ENCODE peak calls at places on chromosomes 16 and 17, in nine cellular contexts. Q is heart right ventricle; X is fibroblast of lung; R is CD4-positive, CD25-positive, alpha-beta regulatory T cell; B is MM.1S; U is GM23248; J is breast epithelium; O is left lung; L is endodermal cell. Z is an unnamed sample.

GRCh38 chr16:56866955-56867830 is 2.2 kb downstream of the SLC12A3 start:
- DNase-seq in Q (peak; percentile 40), X (peak; percentile 50), R (peak; percentile 19), B (peak; percentile 65), U (peak; percentile 80), J (no peak), O (no peak), L (peak; percentile 71), Z (no peak)

GRCh38 chr16:79265701-79266100 is 334.8 kb downstream of the MAF start:
- DNase-seq in Q (no peak), X (no peak), R (no peak), B (no peak), U (no peak), J (no peak), O (no peak), L (no peak), Z (no peak)

GRCh38 chr17:51044964-51045363 is 75.7 kb downstream of the SPAG9 start:
- DNase-seq in Q (no peak), X (peak; percentile 30), R (no peak), B (no peak), U (no peak), J (no peak), O (no peak), L (peak; percentile 62), Z (no peak)

GRCh38 chr16:9308300-9309209 is 217.1 kb downstream of the HAPSTR1 start:
- DNase-seq in Q (no peak), X (no peak), R (no peak), B (no peak), U (no peak), J (no peak), O (no peak), L (no peak), Z (no peak)

GRCh38 chr17:3669548-3669947 is 936 bp downstream of the EMC6 start:
- DNase-seq in Q (no peak), X (no peak), R (no peak), B (peak; percentile 6), U (peak; percentile 20), J (no peak), O (no peak), L (no peak), Z (no peak)

GRCh38 chr17:16061631-16062030 is 62.0 kb downstream of the TTC19 start:
- DNase-seq in Q (no peak), X (no peak), R (no peak), B (no peak), U (no peak), J (no peak), O (no peak), L (no peak), Z (no peak)

GRCh38 chr16:55703003-55704001 is 47.5 kb downstream of the SLC6A2 start:
- DNase-seq in Q (peak; percentile 46), X (peak; percentile 44), R (no peak), B (peak; percentile 64), U (peak; percentile 78), J (no peak), O (no peak), L (peak; percentile 51), Z (no peak)

GRCh38 chr17:78390241-78391050 is 12.0 kb downstream of the PGS1 start:
- DNase-seq in Q (peak; percentile 38), X (peak; percentile 99), R (no peak), B (no peak), U (peak; percentile 97), J (no peak), O (peak; percentile 16), L (peak; percentile 90), Z (no peak)

GRCh38 chr17:71885662-71886061 is 235.2 kb upstream of the SOX9 start:
- DNase-seq in Q (no peak), X (no peak), R (no peak), B (peak; percentile 18), U (no peak), J (no peak), O (no peak), L (no peak), Z (no peak)

GRCh38 chr17:80938556-80938955 is 53.1 kb upstream of the CHMP6 start:
- DNase-seq in Q (no peak), X (peak; percentile 23), R (no peak), B (no peak), U (no peak), J (no peak), O (no peak), L (no peak), Z (peak; percentile 56)

GRCh38 chr16:12315330-12316138 is 339.0 kb downstream of the SNX29 start:
- DNase-seq in Q (no peak), X (no peak), R (no peak), B (no peak), U (no peak), J (no peak), O (no peak), L (no peak), Z (no peak)

GRCh38 chr17:6611231-6611630 is 29.3 kb downstream of the KIAA0753 start:
- DNase-seq in Q (no peak), X (no peak), R (no peak), B (no peak), U (no peak), J (no peak), O (no peak), L (no peak), Z (no peak)

GRCh38 chr16:30367349-30368009 is 2.8 kb downstream of the TBC1D10B start:
- DNase-seq in Q (no peak), X (no peak), R (no peak), B (no peak), U (peak; percentile 15), J (no peak), O (no peak), L (no peak), Z (no peak)

DNA sequence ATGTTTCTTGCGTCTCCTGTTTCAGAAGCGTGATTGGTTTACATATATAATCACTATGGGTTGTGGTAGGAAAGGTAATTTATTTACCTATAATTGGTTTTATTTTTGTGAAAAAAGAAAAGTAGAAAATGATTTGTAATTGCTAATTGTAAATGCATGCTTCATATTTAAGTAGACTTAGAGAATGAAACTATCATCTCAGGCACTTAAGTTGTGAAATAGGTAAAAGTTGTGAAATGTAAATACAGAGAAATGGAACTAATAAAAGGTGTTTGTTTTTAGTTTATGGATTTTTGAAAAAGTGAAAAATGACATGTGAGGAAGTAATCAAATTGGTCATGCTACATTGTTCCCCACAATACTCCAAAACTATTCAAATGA is 89.4 kb downstream of the TUBD1 start:
- DNase-seq in Q (no peak), X (no peak), R (no peak), B (no peak), U (no peak), J (no peak), O (no peak), L (no peak), Z (no peak)
- H3K4me1 ChIP-seq in Q (no peaks in the 10 kb centered on the region), X (peaks cover 3% of the 10 kb centered on the region), R (peaks cover 3% of the 10 kb centered on the region), B (no peaks in the 10 kb centered on the region), U (peaks cover 51% of the 10 kb centered on the region), J (no peaks in the 10 kb centered on the region), O (no peaks in the 10 kb centered on the region), L (no peaks in the 10 kb centered on the region), Z (no peaks in the 10 kb centered on the region)

GRCh38 chr17:82288602-82288927 is 15.1 kb upstream of the CSNK1D start:
- DNase-seq in Q (no peak), X (no peak), R (no peak), B (no peak), U (no peak), J (no peak), O (peak; percentile 24), L (no peak), Z (no peak)

GRCh38 chr17:82289822-82290541 is 16.5 kb upstream of the CSNK1D start:
- DNase-seq in Q (no peak), X (no peak), R (no peak), B (no peak), U (no peak), J (no peak), O (no peak), L (peak; percentile 66), Z (no peak)

GRCh38 chr17:82285141-82285540 is 11.6 kb upstream of the CSNK1D start:
- DNase-seq in Q (no peak), X (no peak), R (no peak), B (no peak), U (no peak), J (peak; percentile 61), O (no peak), L (no peak), Z (no peak)

GRCh38 chr17:82287013-82287848 is 13.7 kb upstream of the CSNK1D start:
- DNase-seq in Q (no peak), X (no peak), R (no peak), B (no peak), U (no peak), J (no peak), O (peak; percentile 19), L (no peak), Z (no peak)

GRCh38 chr17:82287849-82288601 is 14.5 kb upstream of the CSNK1D start:
- DNase-seq in Q (peak; percentile 87), X (peak; percentile 67), R (no peak), B (no peak), U (no peak), J (peak; percentile 80), O (peak; percentile 89), L (no peak), Z (no peak)
- H3K27ac ChIP-seq in Q (peak overlapping the region; percentile 69), X (peak overlapping the region; percentile 48), R (no peak overlapping the region), B (peak overlapping the region; percentile 28), U (no peak overlapping the region), J (peak overlapping the region; percentile 85), O (peak overlapping the region; percentile 70), L (no peak overlapping the region), Z (no peak overlapping the region)

DNA sequence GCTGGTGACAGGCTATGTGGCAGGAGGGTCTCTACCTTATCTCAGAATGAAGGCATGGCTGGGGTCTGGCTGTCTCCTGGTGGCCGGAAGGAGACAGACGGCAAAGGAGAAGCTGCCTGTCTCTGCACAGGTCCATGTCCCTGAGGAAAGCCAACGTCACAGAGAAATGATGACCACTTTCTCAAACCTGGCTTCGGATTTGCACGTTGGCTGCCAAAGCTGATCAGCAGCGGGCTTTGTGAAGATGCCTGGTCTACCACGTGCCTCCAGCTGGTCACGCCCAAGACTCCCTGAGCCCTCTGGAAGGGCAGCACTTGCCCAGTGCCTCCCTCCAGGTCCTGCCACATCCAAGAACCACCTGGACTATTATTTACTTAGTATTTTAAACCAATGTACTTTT is 8.4 kb downstream of the DEXI start:
- DNase-seq in Q (no peak), X (no peak), R (no peak), B (no peak), U (no peak), J (no peak), O (no peak), L (no peak), Z (no peak)
- H3K4me1 ChIP-seq in Q (peaks cover 90% of the 10 kb centered on the region), X (no peaks in the 10 kb centered on the region), R (peaks cover 35% of the 10 kb centered on the region), B (peaks cover 12% of the 10 kb centered on the region), U (peaks cover 22% of the 10 kb centered on the region), J (peaks cover 21% of the 10 kb centered on the region), O (peaks cover 29% of the 10 kb centered on the region), L (no peaks in the 10 kb centered on the region), Z (peaks cover 46% of the 10 kb centered on the region)

GRCh38 chr17:43410557-43411368 is 12.0 kb downstream of the ARL4D start:
- DNase-seq in Q (no peak), X (no peak), R (no peak), B (no peak), U (peak; percentile 50), J (no peak), O (no peak), L (no peak), Z (no peak)
- H3K27ac ChIP-seq in Q (no peak overlapping the region), X (no peak overlapping the region), R (no peak overlapping the region), B (no peak overlapping the region), U (no peak overlapping the region), J (no peak overlapping the region), O (no peak overlapping the region), L (no peak overlapping the region), Z (no peak overlapping the region)

DNA sequence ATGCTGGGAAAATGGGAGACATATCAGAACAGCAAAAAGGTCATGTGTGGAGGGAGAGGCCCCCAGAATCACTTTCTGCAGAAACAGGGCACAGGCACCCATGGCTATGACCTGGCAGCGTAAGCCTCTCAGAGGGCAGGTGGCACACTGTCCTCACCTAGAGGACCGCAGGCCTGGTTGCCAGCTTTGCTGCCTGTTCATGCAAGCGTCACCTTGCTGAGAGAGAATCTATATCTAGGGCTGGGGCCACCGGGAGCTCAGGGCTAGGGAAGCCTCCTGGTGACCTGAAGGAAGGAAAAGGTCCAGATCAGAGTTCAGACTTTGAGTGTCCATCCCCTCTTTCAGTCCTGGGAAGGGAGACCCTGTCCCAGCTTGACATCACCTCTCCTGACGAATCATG is 78.7 kb downstream of the GOSR1 start:
- DNase-seq in Q (no peak), X (no peak), R (no peak), B (no peak), U (no peak), J (no peak), O (peak; percentile 50), L (no peak), Z (no peak)
- H3K4me1 ChIP-seq in Q (no peaks in the 10 kb centered on the region), X (no peaks in the 10 kb centered on the region), R (peaks cover under 1% of the 10 kb centered on the region), B (no peaks in the 10 kb centered on the region), U (peaks cover under 1% of the 10 kb centered on the region), J (no peaks in the 10 kb centered on the region), O (no peaks in the 10 kb centered on the region), L (no peaks in the 10 kb centered on the region), Z (no peaks in the 10 kb centered on the region)